ENCODE peak calls at places on chromosome 6, in eight cellular contexts. One of them, this sample, is unnamed.

GRCh38 chr6:52746213-52746612 is 17.1 kb downstream of the GSTA2 start:
- DNase-seq in BJ: no peak
- DNase-seq in MM.1S: no peak
- DNase-seq in SK-N-SH: no peak
- DNase-seq in endodermal cell: no peak
- DNase-seq in colonic mucosa: no peak
- DNase-seq in neural progenitor cell: no peak
- DNase-seq in IMR-90: no peak
- DNase-seq in this sample: no peak

GRCh38 chr6:167549187-167549586 is 224.3 kb downstream of the TTLL2 start:
- DNase-seq in BJ: no peak
- DNase-seq in MM.1S: no peak
- DNase-seq in SK-N-SH: no peak
- DNase-seq in endodermal cell: no peak
- DNase-seq in colonic mucosa: no peak
- DNase-seq in neural progenitor cell: no peak
- DNase-seq in IMR-90: no peak
- DNase-seq in this sample: no peak

GRCh38 chr6:7763896-7764295 is 38.0 kb downstream of the BMP6 start:
- DNase-seq in BJ: no peak
- DNase-seq in MM.1S: no peak
- DNase-seq in SK-N-SH: no peak
- DNase-seq in endodermal cell: no peak
- DNase-seq in colonic mucosa: no peak
- DNase-seq in neural progenitor cell: no peak
- DNase-seq in IMR-90: no peak
- DNase-seq in this sample: no peak

GRCh38 chr6:11672261-11672660 is 106.3 kb downstream of the ADTRP start:
- DNase-seq in BJ: no peak
- DNase-seq in MM.1S: no peak
- DNase-seq in SK-N-SH: no peak
- DNase-seq in endodermal cell: no peak
- DNase-seq in colonic mucosa: no peak
- DNase-seq in neural progenitor cell: no peak
- DNase-seq in IMR-90: peak; percentile 52
- DNase-seq in this sample: no peak

GRCh38 chr6:6825153-6825847 is 236.8 kb downstream of the LY86 start:
- DNase-seq in BJ: no peak
- DNase-seq in MM.1S: no peak
- DNase-seq in SK-N-SH: no peak
- DNase-seq in endodermal cell: peak; percentile 67
- DNase-seq in colonic mucosa: no peak
- DNase-seq in neural progenitor cell: no peak
- DNase-seq in IMR-90: no peak
- DNase-seq in this sample: no peak

GRCh38 chr6:164455835-164456234 is 853.6 kb downstream of the C6orf118 start:
- DNase-seq in BJ: no peak
- DNase-seq in MM.1S: no peak
- DNase-seq in SK-N-SH: no peak
- DNase-seq in endodermal cell: peak; percentile 56
- DNase-seq in colonic mucosa: no peak
- DNase-seq in neural progenitor cell: no peak
- DNase-seq in IMR-90: no peak
- DNase-seq in this sample: no peak

GRCh38 chr6:154736613-154737259 is 3.5 kb downstream of the SCAF8 start:
- DNase-seq in BJ: no peak
- DNase-seq in MM.1S: no peak
- DNase-seq in SK-N-SH: no peak
- DNase-seq in endodermal cell: no peak
- DNase-seq in colonic mucosa: no peak
- DNase-seq in neural progenitor cell: no peak
- DNase-seq in IMR-90: no peak
- DNase-seq in this sample: no peak

GRCh38 chr6:142372348-142372747 is 70.5 kb downstream of the ADGRG6 start:
- DNase-seq in BJ: no peak
- DNase-seq in MM.1S: no peak
- DNase-seq in SK-N-SH: no peak
- DNase-seq in endodermal cell: peak; percentile 58
- DNase-seq in colonic mucosa: no peak
- DNase-seq in neural progenitor cell: no peak
- DNase-seq in IMR-90: peak; percentile 79
- DNase-seq in this sample: no peak

GRCh38 chr6:43105538-43106218 is 29.6 kb downstream of the PTK7 start:
- DNase-seq in BJ: no peak
- DNase-seq in MM.1S: no peak
- DNase-seq in SK-N-SH: no peak
- DNase-seq in endodermal cell: no peak
- DNase-seq in colonic mucosa: no peak
- DNase-seq in neural progenitor cell: no peak
- DNase-seq in IMR-90: no peak
- DNase-seq in this sample: no peak

GRCh38 chr6:4550227-4550597 is 226.0 kb upstream of the CDYL start:
- DNase-seq in BJ: no peak
- DNase-seq in MM.1S: no peak
- DNase-seq in SK-N-SH: no peak
- DNase-seq in endodermal cell: no peak
- DNase-seq in colonic mucosa: no peak
- DNase-seq in neural progenitor cell: no peak
- DNase-seq in IMR-90: no peak
- DNase-seq in this sample: peak; percentile 15

GRCh38 chr6:53862517-53863457 is 68.0 kb downstream of the LRRC1 start:
- DNase-seq in BJ: peak; percentile 49
- DNase-seq in MM.1S: no peak
- DNase-seq in SK-N-SH: no peak
- DNase-seq in endodermal cell: no peak
- DNase-seq in colonic mucosa: no peak
- DNase-seq in neural progenitor cell: no peak
- DNase-seq in IMR-90: peak; percentile 93
- DNase-seq in this sample: no peak

GRCh38 chr6:3013486-3013885 is 13.8 kb downstream of the NQO2 start:
- DNase-seq in BJ: no peak
- DNase-seq in MM.1S: no peak
- DNase-seq in SK-N-SH: no peak
- DNase-seq in endodermal cell: peak; percentile 42
- DNase-seq in colonic mucosa: no peak
- DNase-seq in neural progenitor cell: no peak
- DNase-seq in IMR-90: peak; percentile 47
- DNase-seq in this sample: no peak

GRCh38 chr6:30646450-30647038 is 389 bp upstream of the C6orf136 start:
- DNase-seq in BJ: no peak
- DNase-seq in MM.1S: no peak
- DNase-seq in SK-N-SH: peak; percentile 45
- DNase-seq in endodermal cell: peak; percentile 73
- DNase-seq in colonic mucosa: peak; percentile 92
- DNase-seq in neural progenitor cell: peak; percentile 44
- DNase-seq in IMR-90: no peak
- DNase-seq in this sample: no peak

GRCh38 chr6:147287869-147288271 is 83.7 kb downstream of the STXBP5 start:
- DNase-seq in BJ: no peak
- DNase-seq in MM.1S: no peak
- DNase-seq in SK-N-SH: no peak
- DNase-seq in endodermal cell: no peak
- DNase-seq in colonic mucosa: no peak
- DNase-seq in neural progenitor cell: no peak
- DNase-seq in IMR-90: peak; percentile 69
- DNase-seq in this sample: no peak

GRCh38 chr6:113447088-113447831 is 409.9 kb upstream of the MARCKS start:
- DNase-seq in BJ: peak; percentile 90
- DNase-seq in MM.1S: no peak
- DNase-seq in SK-N-SH: no peak
- DNase-seq in endodermal cell: no peak
- DNase-seq in colonic mucosa: no peak
- DNase-seq in neural progenitor cell: no peak
- DNase-seq in IMR-90: peak; percentile 97
- DNase-seq in this sample: no peak

GRCh38 chr6:62286470-62286843 is 432 bp upstream of the KHDRBS2 start:
- DNase-seq in BJ: no peak
- DNase-seq in MM.1S: peak; percentile 19
- DNase-seq in SK-N-SH: no peak
- DNase-seq in endodermal cell: no peak
- DNase-seq in colonic mucosa: no peak
- DNase-seq in neural progenitor cell: no peak
- DNase-seq in IMR-90: no peak
- DNase-seq in this sample: no peak

GRCh38 chr6:15894973-15895858 is 232.4 kb upstream of the DTNBP1 start:
- DNase-seq in BJ: no peak
- DNase-seq in MM.1S: no peak
- DNase-seq in SK-N-SH: no peak
- DNase-seq in endodermal cell: no peak
- DNase-seq in colonic mucosa: no peak
- DNase-seq in neural progenitor cell: no peak
- DNase-seq in IMR-90: no peak
- DNase-seq in this sample: no peak

DNA sequence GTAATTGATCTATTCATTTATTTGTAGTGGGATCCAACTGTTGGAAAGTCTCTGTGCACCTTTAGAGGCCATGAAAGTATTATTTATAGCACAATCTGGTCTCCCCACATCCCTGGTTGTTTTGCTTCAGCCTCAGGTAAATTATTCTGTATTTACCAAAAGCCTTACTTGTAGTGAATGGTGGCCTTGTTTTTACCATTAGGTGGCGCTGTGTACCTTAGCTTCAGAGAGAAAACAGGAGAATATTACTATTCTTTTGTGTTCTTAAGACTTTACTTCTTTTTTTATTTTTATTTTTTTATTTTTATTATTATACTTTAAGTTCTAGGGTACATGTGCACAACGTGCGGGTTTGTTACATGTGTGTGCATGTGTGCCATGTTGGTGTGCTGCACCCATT is 23.7 kb downstream of the PEX7 start:
- DNase-seq in BJ: no peak
- DNase-seq in MM.1S: peak; percentile 53
- DNase-seq in SK-N-SH: peak; percentile 46
- DNase-seq in endodermal cell: peak; percentile 72
- DNase-seq in colonic mucosa: peak; percentile 65
- DNase-seq in neural progenitor cell: peak; percentile 61
- DNase-seq in IMR-90: peak; percentile 80
- DNase-seq in this sample: no peak
- TF ChIP-seq CTCF in BJ: peak; percentile 75
- TF ChIP-seq CTCF in MM.1S: peak; percentile 59
- TF ChIP-seq CTCF in SK-N-SH: peak; percentile 71
- TF ChIP-seq CTCF in endodermal cell: peak; percentile 95
- TF ChIP-seq CTCF in colonic mucosa: peak; percentile 83
- TF ChIP-seq CTCF in neural progenitor cell: peak; percentile 81
- TF ChIP-seq CTCF in IMR-90: peak; percentile 76
- TF ChIP-seq CTCF in this sample: peak; percentile 64

DNA sequence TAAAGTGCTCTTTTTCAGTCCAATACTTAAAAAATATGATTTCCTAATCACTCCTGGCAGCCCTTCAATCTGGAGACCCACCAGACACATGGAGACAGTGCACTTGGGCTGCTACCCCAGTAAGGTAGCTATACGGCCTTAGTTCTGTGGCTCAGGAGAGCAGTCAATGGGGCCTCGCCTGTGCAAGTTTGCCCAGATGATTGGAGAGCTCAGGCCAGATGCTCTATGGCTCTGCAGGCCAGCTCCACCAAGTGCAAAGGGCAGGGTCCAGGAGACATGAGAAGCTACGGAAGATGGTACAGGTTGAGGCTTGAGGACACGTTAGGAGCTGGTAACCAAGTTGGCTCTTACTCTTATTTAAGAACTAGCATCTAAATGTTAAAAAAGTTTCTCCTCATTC is 30.7 kb downstream of the STK38 start:
- DNase-seq in BJ: no peak
- DNase-seq in MM.1S: peak; percentile 40
- DNase-seq in SK-N-SH: peak; percentile 14
- DNase-seq in endodermal cell: no peak
- DNase-seq in colonic mucosa: peak; percentile 39
- DNase-seq in neural progenitor cell: no peak
- DNase-seq in IMR-90: no peak
- DNase-seq in this sample: no peak
- H3K36me3 ChIP-seq in BJ: peaks cover 8% of the 10 kb centered on the region
- H3K36me3 ChIP-seq in MM.1S: peaks cover 5% of the 10 kb centered on the region
- H3K36me3 ChIP-seq in SK-N-SH: peaks cover 47% of the 10 kb centered on the region
- H3K36me3 ChIP-seq in endodermal cell: peaks cover 81% of the 10 kb centered on the region
- H3K36me3 ChIP-seq in colonic mucosa: peaks cover 1% of the 10 kb centered on the region
- H3K36me3 ChIP-seq in neural progenitor cell: peaks cover 19% of the 10 kb centered on the region
- H3K36me3 ChIP-seq in IMR-90: peaks cover 17% of the 10 kb centered on the region
- H3K36me3 ChIP-seq in this sample: peaks cover 5% of the 10 kb centered on the region

GRCh38 chr6:161452241-161452640 is 178.4 kb upstream of the AGPAT4 start:
- DNase-seq in BJ: no peak
- DNase-seq in MM.1S: no peak
- DNase-seq in SK-N-SH: no peak
- DNase-seq in endodermal cell: no peak
- DNase-seq in colonic mucosa: no peak
- DNase-seq in neural progenitor cell: no peak
- DNase-seq in IMR-90: no peak
- DNase-seq in this sample: no peak

GRCh38 chr6:161459008-161459407 is 185.1 kb upstream of the AGPAT4 start:
- DNase-seq in BJ: no peak
- DNase-seq in MM.1S: peak; percentile 62
- DNase-seq in SK-N-SH: no peak
- DNase-seq in endodermal cell: no peak
- DNase-seq in colonic mucosa: no peak
- DNase-seq in neural progenitor cell: no peak
- DNase-seq in IMR-90: no peak
- DNase-seq in this sample: no peak

GRCh38 chr6:161453558-161453957 is 179.7 kb upstream of the AGPAT4 start:
- DNase-seq in BJ: no peak
- DNase-seq in MM.1S: no peak
- DNase-seq in SK-N-SH: no peak
- DNase-seq in endodermal cell: no peak
- DNase-seq in colonic mucosa: no peak
- DNase-seq in neural progenitor cell: no peak
- DNase-seq in IMR-90: no peak
- DNase-seq in this sample: no peak

GRCh38 chr6:161458199-161458598 is 184.3 kb upstream of the AGPAT4 start:
- DNase-seq in BJ: no peak
- DNase-seq in MM.1S: no peak
- DNase-seq in SK-N-SH: peak; percentile 23
- DNase-seq in endodermal cell: no peak
- DNase-seq in colonic mucosa: no peak
- DNase-seq in neural progenitor cell: no peak
- DNase-seq in IMR-90: no peak
- DNase-seq in this sample: no peak

GRCh38 chr6:161455848-161456247 is 182.0 kb upstream of the AGPAT4 start:
- DNase-seq in BJ: no peak
- DNase-seq in MM.1S: no peak
- DNase-seq in SK-N-SH: no peak
- DNase-seq in endodermal cell: no peak
- DNase-seq in colonic mucosa: no peak
- DNase-seq in neural progenitor cell: no peak
- DNase-seq in IMR-90: no peak
- DNase-seq in this sample: no peak
- TF ChIP-seq CTCF in BJ: no peak
- TF ChIP-seq CTCF in MM.1S: no peak
- TF ChIP-seq CTCF in SK-N-SH: no peak
- TF ChIP-seq CTCF in endodermal cell: peak; percentile 60
- TF ChIP-seq CTCF in colonic mucosa: no peak
- TF ChIP-seq CTCF in neural progenitor cell: peak; percentile 21
- TF ChIP-seq CTCF in IMR-90: no peak
- TF ChIP-seq CTCF in this sample: no peak

DNA sequence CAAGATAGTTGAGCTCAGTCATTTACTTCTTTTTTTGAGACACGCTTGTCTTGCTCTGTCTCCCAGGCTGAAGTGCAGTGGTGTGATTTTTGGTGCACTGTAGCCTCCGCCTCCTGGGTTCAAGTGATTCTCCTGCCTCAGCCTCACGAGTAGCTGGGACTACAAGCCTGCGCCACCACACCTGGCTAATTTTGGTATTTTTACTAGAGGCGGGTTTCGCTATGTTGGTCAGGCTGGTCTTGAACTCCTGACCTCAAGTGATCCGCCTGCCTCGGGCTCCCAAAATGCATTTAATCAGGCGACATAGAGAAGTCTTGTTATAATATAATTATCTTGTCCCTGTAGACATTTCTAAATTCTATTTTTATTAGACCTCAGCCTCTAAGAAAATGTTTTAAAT is 6.1 kb downstream of the AMD1 start:
- DNase-seq in BJ: no peak
- DNase-seq in MM.1S: no peak
- DNase-seq in SK-N-SH: no peak
- DNase-seq in endodermal cell: no peak
- DNase-seq in colonic mucosa: no peak
- DNase-seq in neural progenitor cell: no peak
- DNase-seq in IMR-90: no peak
- DNase-seq in this sample: no peak
- H3K36me3 ChIP-seq in BJ: no peaks in the 10 kb centered on the region
- H3K36me3 ChIP-seq in MM.1S: no peaks in the 10 kb centered on the region
- H3K36me3 ChIP-seq in SK-N-SH: peaks cover 6% of the 10 kb centered on the region
- H3K36me3 ChIP-seq in endodermal cell: peaks cover 16% of the 10 kb centered on the region
- H3K36me3 ChIP-seq in colonic mucosa: no peaks in the 10 kb centered on the region
- H3K36me3 ChIP-seq in neural progenitor cell: no peaks in the 10 kb centered on the region
- H3K36me3 ChIP-seq in IMR-90: no peaks in the 10 kb centered on the region
- H3K36me3 ChIP-seq in this sample: no peaks in the 10 kb centered on the region